ENCODE peak calls at places on chromosomes 13 and 19, in nine cellular contexts. F, T, W, C, S, I, V, R and D are unnamed samples.
A peak's percentile ranks its signal among the peaks of the same experiment; 100 is the strongest.

GRCh38 chr19:29702958-29703320 is 12.1 kb downstream of the C19orf12 start:
- DNase-seq in F (no peak), T (no peak), W (no peak), C (no peak), S (no peak), I (no peak), V (no peak), R (no peak), D (no peak)

GRCh38 chr13:55403887-55404487 is 1736.7 kb upstream of the PRR20A start:
- DNase-seq in F (no peak), T (no peak), W (no peak), C (no peak), S (no peak), I (no peak), V (no peak), R (no peak), D (no peak)

GRCh38 chr13:110637747-110638146 is 22.4 kb downstream of the NAXD start:
- DNase-seq in F (no peak), T (peak; percentile 44), W (peak; percentile 56), C (no peak), S (no peak), I (no peak), V (no peak), R (no peak), D (no peak)

GRCh38 chr13:114065141-114065925 is 67.1 kb downstream of the RASA3 start:
- DNase-seq in F (peak; percentile 98), T (peak; percentile 93), W (no peak), C (peak; percentile 78), S (peak; percentile 92), I (peak; percentile 89), V (peak; percentile 71), R (peak; percentile 17), D (peak; percentile 90)

GRCh38 chr13:75250526-75251183 is 231.3 kb downstream of the TBC1D4 start:
- DNase-seq in F (no peak), T (no peak), W (no peak), C (no peak), S (peak; percentile 41), I (peak; percentile 28), V (no peak), R (no peak), D (no peak)

GRCh38 chr19:16581971-16582343 is 9.7 kb upstream of the SLC35E1 start:
- DNase-seq in F (no peak), T (no peak), W (no peak), C (no peak), S (no peak), I (no peak), V (no peak), R (no peak), D (no peak)

GRCh38 chr13:111033172-111034133 is 81.7 kb upstream of the ARHGEF7 start:
- DNase-seq in F (no peak), T (no peak), W (no peak), C (no peak), S (no peak), I (no peak), V (no peak), R (no peak), D (peak; percentile 21)

GRCh38 chr19:19468424-19469050 is 46.8 kb downstream of the TSSK6 start:
- DNase-seq in F (no peak), T (no peak), W (no peak), C (no peak), S (no peak), I (no peak), V (no peak), R (no peak), D (peak; percentile 24)

GRCh38 chr13:30877335-30877734 is 28.7 kb upstream of the MEDAG start:
- DNase-seq in F (no peak), T (no peak), W (no peak), C (no peak), S (no peak), I (peak; percentile 65), V (no peak), R (no peak), D (no peak)

GRCh38 chr13:70310720-70311119 is 202.5 kb upstream of the KLHL1 start:
- DNase-seq in F (no peak), T (peak; percentile 66), W (peak; percentile 72), C (peak; percentile 72), S (no peak), I (no peak), V (peak; percentile 3), R (peak; percentile 71), D (peak; percentile 79)

GRCh38 chr13:33874871-33875270 is 56.9 kb downstream of the RFC3 start:
- DNase-seq in F (no peak), T (no peak), W (no peak), C (no peak), S (no peak), I (no peak), V (no peak), R (no peak), D (no peak)